ENCODE peak calls at places on chromosomes 16 and 17, in six cellular contexts. One of them, this sample, is unnamed.

GRCh38 chr17:8137645-8138342 is 13.9 kb upstream of the HES7 start:
- DNase-seq in stimulated activated CD4-positive, alpha-beta T cell treated with anti-CD3 and anti-CD28 coated beads, Interleukin-4, amount 100 ng/mL, for 1 hour: no peak
- DNase-seq in NCI-H446 treated with DMSO at 0.1 percent for 48 hours: no peak
- DNase-seq in retina: no peak
- DNase-seq in kidney: peak; percentile 5
- DNase-seq in pons: no peak
- DNase-seq in this sample: no peak

GRCh38 chr16:28491080-28491969 is 549 bp downstream of the CLN3 start:
- DNase-seq in retina: peak; percentile 74
- DNase-seq in pons: peak; percentile 31
- DNase-seq in NCI-H446 treated with DMSO at 0.1 percent for 48 hours: no peak
- DNase-seq in stimulated activated CD4-positive, alpha-beta T cell treated with anti-CD3 and anti-CD28 coated beads, Interleukin-4, amount 100 ng/mL, for 1 hour: peak; percentile 18
- DNase-seq in kidney: peak; percentile 83
- DNase-seq in this sample: peak; percentile 32

GRCh38 chr17:15377200-15377599 is 35.8 kb upstream of the TEKT3 start:
- DNase-seq in stimulated activated CD4-positive, alpha-beta T cell treated with anti-CD3 and anti-CD28 coated beads, Interleukin-4, amount 100 ng/mL, for 1 hour: no peak
- DNase-seq in pons: no peak
- DNase-seq in retina: no peak
- DNase-seq in kidney: no peak
- DNase-seq in NCI-H446 treated with DMSO at 0.1 percent for 48 hours: no peak
- DNase-seq in this sample: no peak

GRCh38 chr17:83089322-83090156 is 10.1 kb downstream of the METRNL start:
- DNase-seq in stimulated activated CD4-positive, alpha-beta T cell treated with anti-CD3 and anti-CD28 coated beads, Interleukin-4, amount 100 ng/mL, for 1 hour: no peak
- DNase-seq in NCI-H446 treated with DMSO at 0.1 percent for 48 hours: no peak
- DNase-seq in retina: no peak
- DNase-seq in pons: no peak
- DNase-seq in kidney: no peak
- DNase-seq in this sample: no peak

GRCh38 chr17:4708436-4708835 is 2.0 kb upstream of the ARRB2 start:
- DNase-seq in kidney: no peak
- DNase-seq in retina: no peak
- DNase-seq in pons: peak; percentile 37
- DNase-seq in NCI-H446 treated with DMSO at 0.1 percent for 48 hours: no peak
- DNase-seq in stimulated activated CD4-positive, alpha-beta T cell treated with anti-CD3 and anti-CD28 coated beads, Interleukin-4, amount 100 ng/mL, for 1 hour: peak; percentile 42
- DNase-seq in this sample: no peak

GRCh38 chr17:30095507-30096244 is 20.9 kb upstream of the NSRP1 start:
- DNase-seq in NCI-H446 treated with DMSO at 0.1 percent for 48 hours: peak; percentile 25
- DNase-seq in pons: peak; percentile 54
- DNase-seq in retina: peak; percentile 26
- DNase-seq in stimulated activated CD4-positive, alpha-beta T cell treated with anti-CD3 and anti-CD28 coated beads, Interleukin-4, amount 100 ng/mL, for 1 hour: no peak
- DNase-seq in kidney: no peak
- DNase-seq in this sample: no peak

GRCh38 chr17:38751803-38752118 is 780 bp upstream of the PSMB3 start:
- DNase-seq in pons: peak; percentile 83
- DNase-seq in stimulated activated CD4-positive, alpha-beta T cell treated with anti-CD3 and anti-CD28 coated beads, Interleukin-4, amount 100 ng/mL, for 1 hour: peak; percentile 85
- DNase-seq in retina: peak; percentile 93
- DNase-seq in NCI-H446 treated with DMSO at 0.1 percent for 48 hours: peak; percentile 58
- DNase-seq in kidney: peak; percentile 95
- DNase-seq in this sample: peak; percentile 83

GRCh38 chr17:49588726-49589555 is 13.3 kb downstream of the NXPH3 start:
- DNase-seq in NCI-H446 treated with DMSO at 0.1 percent for 48 hours: no peak
- DNase-seq in retina: no peak
- DNase-seq in stimulated activated CD4-positive, alpha-beta T cell treated with anti-CD3 and anti-CD28 coated beads, Interleukin-4, amount 100 ng/mL, for 1 hour: no peak
- DNase-seq in kidney: no peak
- DNase-seq in pons: no peak
- DNase-seq in this sample: no peak

GRCh38 chr17:64028874-64029464 is 8.5 kb upstream of the ICAM2 start:
- DNase-seq in NCI-H446 treated with DMSO at 0.1 percent for 48 hours: no peak
- DNase-seq in retina: peak; percentile 45
- DNase-seq in stimulated activated CD4-positive, alpha-beta T cell treated with anti-CD3 and anti-CD28 coated beads, Interleukin-4, amount 100 ng/mL, for 1 hour: peak; percentile 69
- DNase-seq in kidney: no peak
- DNase-seq in pons: peak; percentile 66
- DNase-seq in this sample: peak; percentile 62

GRCh38 chr16:86380045-86380444 is 130.3 kb upstream of the FOXF1 start:
- DNase-seq in retina: no peak
- DNase-seq in stimulated activated CD4-positive, alpha-beta T cell treated with anti-CD3 and anti-CD28 coated beads, Interleukin-4, amount 100 ng/mL, for 1 hour: no peak
- DNase-seq in pons: no peak
- DNase-seq in kidney: no peak
- DNase-seq in NCI-H446 treated with DMSO at 0.1 percent for 48 hours: no peak
- DNase-seq in this sample: no peak

GRCh38 chr17:58337600-58338453 is 9.2 kb upstream of the TSPOAP1 start:
- DNase-seq in NCI-H446 treated with DMSO at 0.1 percent for 48 hours: no peak
- DNase-seq in retina: peak; percentile 47
- DNase-seq in pons: peak; percentile 72
- DNase-seq in kidney: peak; percentile 93
- DNase-seq in stimulated activated CD4-positive, alpha-beta T cell treated with anti-CD3 and anti-CD28 coated beads, Interleukin-4, amount 100 ng/mL, for 1 hour: peak; percentile 90
- DNase-seq in this sample: peak; percentile 64

GRCh38 chr16:12089492-12090161 is 113.1 kb downstream of the SNX29 start:
- DNase-seq in stimulated activated CD4-positive, alpha-beta T cell treated with anti-CD3 and anti-CD28 coated beads, Interleukin-4, amount 100 ng/mL, for 1 hour: peak; percentile 33
- DNase-seq in retina: no peak
- DNase-seq in kidney: peak; percentile 83
- DNase-seq in NCI-H446 treated with DMSO at 0.1 percent for 48 hours: no peak
- DNase-seq in pons: peak; percentile 40
- DNase-seq in this sample: peak; percentile 33

GRCh38 chr17:45904886-45905285 is 10.5 kb downstream of the MAPT start:
- DNase-seq in pons: no peak
- DNase-seq in stimulated activated CD4-positive, alpha-beta T cell treated with anti-CD3 and anti-CD28 coated beads, Interleukin-4, amount 100 ng/mL, for 1 hour: no peak
- DNase-seq in NCI-H446 treated with DMSO at 0.1 percent for 48 hours: no peak
- DNase-seq in retina: no peak
- DNase-seq in kidney: no peak
- DNase-seq in this sample: no peak

GRCh38 chr17:21512307-21513011 is 136.3 kb downstream of the KCNJ12 start:
- DNase-seq in NCI-H446 treated with DMSO at 0.1 percent for 48 hours: no peak
- DNase-seq in pons: no peak
- DNase-seq in kidney: no peak
- DNase-seq in retina: peak; percentile 75
- DNase-seq in stimulated activated CD4-positive, alpha-beta T cell treated with anti-CD3 and anti-CD28 coated beads, Interleukin-4, amount 100 ng/mL, for 1 hour: no peak
- DNase-seq in this sample: no peak

GRCh38 chr17:7889166-7889584 is 586 bp downstream of the CHD3 start:
- DNase-seq in pons: peak; percentile 99
- DNase-seq in NCI-H446 treated with DMSO at 0.1 percent for 48 hours: peak; percentile 90
- DNase-seq in kidney: peak; percentile 98
- DNase-seq in retina: peak; percentile 67
- DNase-seq in stimulated activated CD4-positive, alpha-beta T cell treated with anti-CD3 and anti-CD28 coated beads, Interleukin-4, amount 100 ng/mL, for 1 hour: peak; percentile 20
- DNase-seq in this sample: peak; percentile 98

GRCh38 chr16:69180011-69180338 is 7.0 kb upstream of the SNTB2 start:
- DNase-seq in retina: no peak
- DNase-seq in kidney: no peak
- DNase-seq in pons: no peak
- DNase-seq in NCI-H446 treated with DMSO at 0.1 percent for 48 hours: no peak
- DNase-seq in stimulated activated CD4-positive, alpha-beta T cell treated with anti-CD3 and anti-CD28 coated beads, Interleukin-4, amount 100 ng/mL, for 1 hour: no peak
- DNase-seq in this sample: no peak

GRCh38 chr17:11996722-11997146 is 541 bp downstream of the ZNF18 start:
- DNase-seq in NCI-H446 treated with DMSO at 0.1 percent for 48 hours: no peak
- DNase-seq in retina: no peak
- DNase-seq in stimulated activated CD4-positive, alpha-beta T cell treated with anti-CD3 and anti-CD28 coated beads, Interleukin-4, amount 100 ng/mL, for 1 hour: no peak
- DNase-seq in pons: peak; percentile 66
- DNase-seq in kidney: peak; percentile 72
- DNase-seq in this sample: peak; percentile 50

GRCh38 chr17:61496174-61496956 is 44.1 kb downstream of the TBX4 start:
- DNase-seq in kidney: no peak
- DNase-seq in pons: no peak
- DNase-seq in NCI-H446 treated with DMSO at 0.1 percent for 48 hours: no peak
- DNase-seq in stimulated activated CD4-positive, alpha-beta T cell treated with anti-CD3 and anti-CD28 coated beads, Interleukin-4, amount 100 ng/mL, for 1 hour: no peak
- DNase-seq in retina: peak; percentile 45
- DNase-seq in this sample: no peak

GRCh38 chr16:24745791-24746190 is 16.3 kb downstream of the TNRC6A start:
- DNase-seq in retina: no peak
- DNase-seq in stimulated activated CD4-positive, alpha-beta T cell treated with anti-CD3 and anti-CD28 coated beads, Interleukin-4, amount 100 ng/mL, for 1 hour: no peak
- DNase-seq in NCI-H446 treated with DMSO at 0.1 percent for 48 hours: no peak
- DNase-seq in pons: no peak
- DNase-seq in kidney: no peak
- DNase-seq in this sample: no peak

GRCh38 chr17:55295411-55296170 is 30.8 kb downstream of the HLF start:
- DNase-seq in pons: no peak
- DNase-seq in retina: peak; percentile 82
- DNase-seq in NCI-H446 treated with DMSO at 0.1 percent for 48 hours: no peak
- DNase-seq in stimulated activated CD4-positive, alpha-beta T cell treated with anti-CD3 and anti-CD28 coated beads, Interleukin-4, amount 100 ng/mL, for 1 hour: peak; percentile 42
- DNase-seq in kidney: no peak
- DNase-seq in this sample: peak; percentile 26

GRCh38 chr17:13609953-13610352 is 8.2 kb upstream of the HS3ST3A1 start:
- DNase-seq in retina: no peak
- DNase-seq in stimulated activated CD4-positive, alpha-beta T cell treated with anti-CD3 and anti-CD28 coated beads, Interleukin-4, amount 100 ng/mL, for 1 hour: no peak
- DNase-seq in pons: no peak
- DNase-seq in NCI-H446 treated with DMSO at 0.1 percent for 48 hours: no peak
- DNase-seq in kidney: no peak
- DNase-seq in this sample: no peak

GRCh38 chr16:82364690-82365089 is 194.7 kb upstream of the MPHOSPH6 start:
- DNase-seq in pons: no peak
- DNase-seq in NCI-H446 treated with DMSO at 0.1 percent for 48 hours: no peak
- DNase-seq in stimulated activated CD4-positive, alpha-beta T cell treated with anti-CD3 and anti-CD28 coated beads, Interleukin-4, amount 100 ng/mL, for 1 hour: no peak
- DNase-seq in retina: no peak
- DNase-seq in kidney: no peak
- DNase-seq in this sample: no peak

GRCh38 chr16:19008245-19008644 is 24.5 kb downstream of the TMC7 start:
- DNase-seq in kidney: no peak
- DNase-seq in NCI-H446 treated with DMSO at 0.1 percent for 48 hours: no peak
- DNase-seq in pons: no peak
- DNase-seq in stimulated activated CD4-positive, alpha-beta T cell treated with anti-CD3 and anti-CD28 coated beads, Interleukin-4, amount 100 ng/mL, for 1 hour: no peak
- DNase-seq in retina: no peak
- DNase-seq in this sample: no peak

GRCh38 chr17:31252741-31253140 is 44.3 kb downstream of the OMG start:
- DNase-seq in pons: peak; percentile 59
- DNase-seq in stimulated activated CD4-positive, alpha-beta T cell treated with anti-CD3 and anti-CD28 coated beads, Interleukin-4, amount 100 ng/mL, for 1 hour: no peak
- DNase-seq in retina: no peak
- DNase-seq in NCI-H446 treated with DMSO at 0.1 percent for 48 hours: no peak
- DNase-seq in kidney: no peak
- DNase-seq in this sample: peak; percentile 55